ENCODE peak calls at places on chromosomes 2 and 18, in four cellular contexts. Q is NCI-H510A, O is mesendoderm, F is ACHN. G is an unnamed sample.

GRCh38 chr2:83081835-83082522 is 1377.1 kb downstream of the SUCLG1 start:
- DNase-seq in Q (peak; percentile 80), O (no peak), F (no peak), G (peak; percentile 75)

GRCh38 chr18:11398625-11399024 is 210.8 kb upstream of the SLC35G4 start:
- DNase-seq in Q (no peak), O (peak; percentile 6), F (peak; percentile 3), G (no peak)

GRCh38 chr2:58634653-58635347 is 393.7 kb upstream of the FANCL start:
- DNase-seq in Q (no peak), O (peak; percentile 86), F (no peak), G (peak; percentile 43)

GRCh38 chr18:57425096-57425495 is 10.1 kb upstream of the ONECUT2 start:
- DNase-seq in Q (no peak), O (no peak), F (no peak), G (no peak)

GRCh38 chr2:112996635-112997034 is 8.6 kb upstream of the IL36A start:
- DNase-seq in Q (no peak), O (no peak), F (no peak), G (no peak)

GRCh38 chr2:79860233-79861058 is 347.6 kb downstream of the CTNNA2 start:
- DNase-seq in Q (peak; percentile 17), O (peak; percentile 65), F (peak; percentile 68), G (peak; percentile 62)

GRCh38 chr2:110748489-110748867 is 16.1 kb downstream of the ACOXL start:
- DNase-seq in Q (peak; percentile 75), O (no peak), F (no peak), G (peak; percentile 33)

GRCh38 chr18:31424383-31424988 is 23.1 kb upstream of the DSG3 start:
- DNase-seq in Q (no peak), O (peak; percentile 77), F (peak; percentile 52), G (peak; percentile 62)

GRCh38 chr2:177396630-177397460 is 4.3 kb downstream of the AGPS start:
- DNase-seq in Q (no peak), O (peak; percentile 51), F (peak; percentile 76), G (peak; percentile 56)

GRCh38 chr18:2901405-2901989 is 54.7 kb downstream of the EMILIN2 start:
- DNase-seq in Q (no peak), O (no peak), F (no peak), G (no peak)

GRCh38 chr2:188701836-188702235 is 272.3 kb upstream of the COL3A1 start:
- DNase-seq in Q (no peak), O (no peak), F (no peak), G (no peak)

GRCh38 chr2:35116151-35116550 is 1239.4 kb upstream of the CRIM1 start:
- DNase-seq in Q (no peak), O (no peak), F (no peak), G (no peak)

GRCh38 chr2:224142397-224143312 is 103.6 kb upstream of the SERPINE2 start:
- DNase-seq in Q (no peak), O (no peak), F (no peak), G (no peak)

GRCh38 chr2:230906471-230907230 is 18.4 kb downstream of the GPR55 start:
- DNase-seq in Q (no peak), O (no peak), F (no peak), G (no peak)

GRCh38 chr2:3692375-3692774 is 11.0 kb upstream of the DCDC2C start:
- DNase-seq in Q (no peak), O (peak; percentile 66), F (peak; percentile 46), G (peak; percentile 61)

GRCh38 chr18:48949051-48949605 is 1.6 kb downstream of the SMAD7 start:
- DNase-seq in Q (no peak), O (no peak), F (peak; percentile 49), G (no peak)

GRCh38 chr2:164779383-164780057 is 62.1 kb downstream of the COBLL1 start:
- DNase-seq in Q (no peak), O (peak; percentile 10), F (no peak), G (no peak)